ENCODE peak calls at places on chromosome 5, in six cellular contexts. One of them, this sample, is unnamed.

GRCh38 chr5:43041669-43042175 is 1.6 kb upstream of the ANXA2R start:
- DNase-seq in right atrium auricular region: peak
- DNase-seq in endothelial cell: peak
- DNase-seq in esophagus squamous epithelium: no peak
- DNase-seq in upper lobe of left lung: peak
- DNase-seq in heart right ventricle: no peak
- DNase-seq in this sample: no peak

GRCh38 chr5:60382761-60383160 is 317.2 kb downstream of the DEPDC1B start:
- DNase-seq in endothelial cell: no peak
- DNase-seq in upper lobe of left lung: no peak
- DNase-seq in heart right ventricle: no peak
- DNase-seq in esophagus squamous epithelium: no peak
- DNase-seq in right atrium auricular region: no peak
- DNase-seq in this sample: no peak

GRCh38 chr5:135724475-135725065 is 109.9 kb upstream of the SLC25A48 start:
- DNase-seq in upper lobe of left lung: no peak
- DNase-seq in esophagus squamous epithelium: no peak
- DNase-seq in endothelial cell: no peak
- DNase-seq in right atrium auricular region: no peak
- DNase-seq in heart right ventricle: no peak
- DNase-seq in this sample: no peak

GRCh38 chr5:135223891-135224625 is 175.0 kb downstream of the MACROH2A1 start:
- DNase-seq in endothelial cell: no peak
- DNase-seq in esophagus squamous epithelium: no peak
- DNase-seq in right atrium auricular region: peak
- DNase-seq in upper lobe of left lung: no peak
- DNase-seq in heart right ventricle: no peak
- DNase-seq in this sample: peak

GRCh38 chr5:98927988-98928801 is 612 bp downstream of the CHD1 start:
- DNase-seq in heart right ventricle: peak
- DNase-seq in endothelial cell: peak
- DNase-seq in esophagus squamous epithelium: peak
- DNase-seq in upper lobe of left lung: peak
- DNase-seq in right atrium auricular region: peak
- DNase-seq in this sample: peak

GRCh38 chr5:158943569-158943968 is 156.1 kb downstream of the EBF1 start:
- DNase-seq in esophagus squamous epithelium: no peak
- DNase-seq in right atrium auricular region: no peak
- DNase-seq in endothelial cell: no peak
- DNase-seq in upper lobe of left lung: no peak
- DNase-seq in heart right ventricle: no peak
- DNase-seq in this sample: no peak

GRCh38 chr5:76583163-76584047 is 39.8 kb downstream of the F2RL2 start:
- DNase-seq in upper lobe of left lung: no peak
- DNase-seq in esophagus squamous epithelium: no peak
- DNase-seq in endothelial cell: no peak
- DNase-seq in right atrium auricular region: no peak
- DNase-seq in heart right ventricle: no peak
- DNase-seq in this sample: no peak

GRCh38 chr5:43156388-43156787 is 35.6 kb upstream of the NIM1K start:
- DNase-seq in heart right ventricle: no peak
- DNase-seq in esophagus squamous epithelium: no peak
- DNase-seq in upper lobe of left lung: no peak
- DNase-seq in endothelial cell: no peak
- DNase-seq in right atrium auricular region: no peak
- DNase-seq in this sample: no peak

GRCh38 chr5:157267766-157268480 is 2.0 kb downstream of the CYFIP2 start:
- DNase-seq in upper lobe of left lung: no peak
- DNase-seq in endothelial cell: no peak
- DNase-seq in esophagus squamous epithelium: no peak
- DNase-seq in heart right ventricle: no peak
- DNase-seq in right atrium auricular region: no peak
- DNase-seq in this sample: no peak

DNA sequence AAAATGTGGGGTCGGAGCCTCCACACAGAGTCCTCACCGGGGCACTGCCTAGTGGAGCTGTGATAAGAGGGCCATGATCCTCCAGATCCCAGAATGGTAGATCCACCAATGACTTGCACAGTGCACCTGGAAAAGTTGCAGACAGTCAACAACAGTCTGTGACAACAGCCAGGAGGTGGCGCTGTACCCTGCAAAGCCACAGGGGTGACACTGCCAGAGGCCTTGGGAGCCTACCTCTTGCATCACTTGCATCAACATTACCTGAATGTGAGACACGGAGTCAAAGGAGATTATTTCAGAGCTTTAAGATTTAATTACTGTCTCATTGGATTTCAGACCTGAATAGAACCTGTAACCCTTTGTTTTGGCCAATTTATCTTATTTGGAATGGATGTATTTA is 614.1 kb upstream of the CDH9 start:
- DNase-seq in heart right ventricle: no peak
- DNase-seq in endothelial cell: no peak
- DNase-seq in upper lobe of left lung: no peak
- DNase-seq in esophagus squamous epithelium: no peak
- DNase-seq in right atrium auricular region: no peak
- DNase-seq in this sample: no peak
- TF ChIP-seq CTCF in heart right ventricle: no peak
- TF ChIP-seq CTCF in endothelial cell: no peak
- TF ChIP-seq CTCF in upper lobe of left lung: no peak
- TF ChIP-seq CTCF in esophagus squamous epithelium: no peak
- TF ChIP-seq CTCF in right atrium auricular region: no peak
- TF ChIP-seq CTCF in this sample: no peak

DNA sequence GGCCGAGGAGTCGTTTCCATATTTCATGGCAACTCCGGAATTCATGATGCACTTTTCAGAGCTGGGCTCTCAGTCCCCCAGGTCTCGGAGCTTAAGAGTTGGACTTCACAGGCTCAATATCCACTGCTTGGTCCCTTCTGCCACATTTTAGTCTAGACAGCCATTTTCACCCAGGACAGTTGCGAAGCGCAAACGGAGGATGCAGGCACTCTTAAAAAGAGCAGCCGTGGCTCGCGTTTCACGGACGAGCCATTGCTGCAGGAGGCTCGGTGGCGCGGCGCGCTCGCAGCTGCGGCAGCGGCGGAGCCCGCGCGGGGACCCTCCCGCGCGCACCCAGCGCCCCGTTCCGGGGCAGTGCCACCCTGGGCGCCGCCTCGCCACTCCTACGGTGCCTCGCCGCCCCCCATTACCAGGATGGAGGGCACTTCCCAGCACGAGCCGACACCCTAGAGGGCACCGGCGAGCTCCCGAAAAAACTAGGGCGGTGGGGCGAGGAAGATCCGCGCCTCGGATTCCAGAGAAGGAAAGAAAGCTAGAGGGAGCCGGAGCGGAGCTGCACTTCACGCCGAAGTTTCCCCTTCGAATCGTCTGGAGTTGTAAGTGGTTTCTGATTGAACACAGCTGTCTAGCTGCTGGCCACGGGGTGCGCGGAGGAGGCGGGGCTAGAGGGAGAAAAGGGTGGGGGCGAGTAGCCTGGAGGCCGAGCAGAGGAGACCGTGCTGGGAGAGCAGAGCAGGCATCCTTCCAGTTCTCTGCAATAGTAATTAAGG is 140.3 kb downstream of the TSSK1B start:
- DNase-seq in endothelial cell: peak
- DNase-seq in esophagus squamous epithelium: peak
- DNase-seq in upper lobe of left lung: peak
- DNase-seq in heart right ventricle: peak
- DNase-seq in right atrium auricular region: peak
- DNase-seq in this sample: peak
- TF ChIP-seq CTCF in endothelial cell: no peak
- TF ChIP-seq CTCF in esophagus squamous epithelium: no peak
- TF ChIP-seq CTCF in upper lobe of left lung: no peak
- TF ChIP-seq CTCF in heart right ventricle: no peak
- TF ChIP-seq CTCF in right atrium auricular region: peak
- TF ChIP-seq CTCF in this sample: peak

GRCh38 chr5:151448038-151448985 is 909 bp downstream of the SLC36A1 start:
- DNase-seq in endothelial cell: peak
- DNase-seq in upper lobe of left lung: no peak
- DNase-seq in esophagus squamous epithelium: no peak
- DNase-seq in right atrium auricular region: no peak
- DNase-seq in heart right ventricle: no peak
- DNase-seq in this sample: no peak
- TF ChIP-seq CTCF in endothelial cell: no peak
- TF ChIP-seq CTCF in upper lobe of left lung: no peak
- TF ChIP-seq CTCF in esophagus squamous epithelium: no peak
- TF ChIP-seq CTCF in right atrium auricular region: no peak
- TF ChIP-seq CTCF in heart right ventricle: no peak
- TF ChIP-seq CTCF in this sample: peak

GRCh38 chr5:85920984-85921383 is 696.8 kb upstream of the COX7C start:
- DNase-seq in upper lobe of left lung: no peak
- DNase-seq in heart right ventricle: no peak
- DNase-seq in endothelial cell: no peak
- DNase-seq in right atrium auricular region: no peak
- DNase-seq in esophagus squamous epithelium: no peak
- DNase-seq in this sample: no peak

GRCh38 chr5:85921590-85921989 is 696.2 kb upstream of the COX7C start:
- DNase-seq in heart right ventricle: no peak
- DNase-seq in endothelial cell: no peak
- DNase-seq in right atrium auricular region: no peak
- DNase-seq in upper lobe of left lung: no peak
- DNase-seq in esophagus squamous epithelium: no peak
- DNase-seq in this sample: no peak
- TF ChIP-seq CTCF in heart right ventricle: no peak
- TF ChIP-seq CTCF in endothelial cell: no peak
- TF ChIP-seq CTCF in right atrium auricular region: no peak
- TF ChIP-seq CTCF in upper lobe of left lung: no peak
- TF ChIP-seq CTCF in esophagus squamous epithelium: no peak
- TF ChIP-seq CTCF in this sample: no peak

GRCh38 chr5:142143878-142144277 is 35.3 kb downstream of the NDFIP1 start:
- DNase-seq in endothelial cell: no peak
- DNase-seq in heart right ventricle: no peak
- DNase-seq in right atrium auricular region: no peak
- DNase-seq in esophagus squamous epithelium: no peak
- DNase-seq in upper lobe of left lung: no peak
- DNase-seq in this sample: no peak
- TF ChIP-seq CTCF in endothelial cell: peak
- TF ChIP-seq CTCF in heart right ventricle: peak
- TF ChIP-seq CTCF in right atrium auricular region: peak
- TF ChIP-seq CTCF in esophagus squamous epithelium: peak
- TF ChIP-seq CTCF in upper lobe of left lung: no peak
- TF ChIP-seq CTCF in this sample: peak

GRCh38 chr5:64637837-64638443 is 52.4 kb upstream of the SHISAL2B start:
- DNase-seq in right atrium auricular region: no peak
- DNase-seq in upper lobe of left lung: no peak
- DNase-seq in heart right ventricle: no peak
- DNase-seq in esophagus squamous epithelium: no peak
- DNase-seq in endothelial cell: no peak
- DNase-seq in this sample: no peak
- TF ChIP-seq CTCF in right atrium auricular region: no peak
- TF ChIP-seq CTCF in upper lobe of left lung: no peak
- TF ChIP-seq CTCF in heart right ventricle: no peak
- TF ChIP-seq CTCF in esophagus squamous epithelium: no peak
- TF ChIP-seq CTCF in endothelial cell: no peak
- TF ChIP-seq CTCF in this sample: no peak

GRCh38 chr5:91136271-91136670 is 246.8 kb downstream of the ARRDC3 start:
- DNase-seq in endothelial cell: no peak
- DNase-seq in right atrium auricular region: no peak
- DNase-seq in esophagus squamous epithelium: no peak
- DNase-seq in upper lobe of left lung: no peak
- DNase-seq in heart right ventricle: no peak
- DNase-seq in this sample: no peak
- TF ChIP-seq CTCF in endothelial cell: no peak
- TF ChIP-seq CTCF in right atrium auricular region: no peak
- TF ChIP-seq CTCF in esophagus squamous epithelium: no peak
- TF ChIP-seq CTCF in upper lobe of left lung: no peak
- TF ChIP-seq CTCF in heart right ventricle: no peak
- TF ChIP-seq CTCF in this sample: no peak

DNA sequence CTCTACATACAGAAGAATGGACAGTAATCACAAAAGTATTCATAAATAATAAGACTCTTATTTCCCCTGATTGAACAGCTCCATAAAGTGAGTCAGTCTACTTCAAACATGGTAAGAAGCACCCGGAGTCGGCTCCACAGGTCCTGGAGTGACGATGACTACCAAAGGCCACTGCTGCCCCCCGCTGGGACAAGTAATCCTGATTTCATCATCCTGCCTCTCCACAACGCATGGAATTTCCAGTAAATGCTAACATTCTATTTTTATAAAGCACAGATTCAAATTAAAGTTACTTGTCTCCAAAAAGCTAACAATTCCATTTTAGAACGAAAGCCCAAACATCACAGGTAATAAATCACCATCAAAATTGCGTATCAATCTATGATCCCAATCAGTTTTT is 16.2 kb downstream of the ATPSCKMT start:
- DNase-seq in right atrium auricular region: no peak
- DNase-seq in upper lobe of left lung: no peak
- DNase-seq in heart right ventricle: no peak
- DNase-seq in endothelial cell: peak
- DNase-seq in esophagus squamous epithelium: no peak
- DNase-seq in this sample: peak
- TF ChIP-seq CTCF in right atrium auricular region: peak
- TF ChIP-seq CTCF in upper lobe of left lung: no peak
- TF ChIP-seq CTCF in heart right ventricle: no peak
- TF ChIP-seq CTCF in endothelial cell: no peak
- TF ChIP-seq CTCF in esophagus squamous epithelium: no peak
- TF ChIP-seq CTCF in this sample: peak

DNA sequence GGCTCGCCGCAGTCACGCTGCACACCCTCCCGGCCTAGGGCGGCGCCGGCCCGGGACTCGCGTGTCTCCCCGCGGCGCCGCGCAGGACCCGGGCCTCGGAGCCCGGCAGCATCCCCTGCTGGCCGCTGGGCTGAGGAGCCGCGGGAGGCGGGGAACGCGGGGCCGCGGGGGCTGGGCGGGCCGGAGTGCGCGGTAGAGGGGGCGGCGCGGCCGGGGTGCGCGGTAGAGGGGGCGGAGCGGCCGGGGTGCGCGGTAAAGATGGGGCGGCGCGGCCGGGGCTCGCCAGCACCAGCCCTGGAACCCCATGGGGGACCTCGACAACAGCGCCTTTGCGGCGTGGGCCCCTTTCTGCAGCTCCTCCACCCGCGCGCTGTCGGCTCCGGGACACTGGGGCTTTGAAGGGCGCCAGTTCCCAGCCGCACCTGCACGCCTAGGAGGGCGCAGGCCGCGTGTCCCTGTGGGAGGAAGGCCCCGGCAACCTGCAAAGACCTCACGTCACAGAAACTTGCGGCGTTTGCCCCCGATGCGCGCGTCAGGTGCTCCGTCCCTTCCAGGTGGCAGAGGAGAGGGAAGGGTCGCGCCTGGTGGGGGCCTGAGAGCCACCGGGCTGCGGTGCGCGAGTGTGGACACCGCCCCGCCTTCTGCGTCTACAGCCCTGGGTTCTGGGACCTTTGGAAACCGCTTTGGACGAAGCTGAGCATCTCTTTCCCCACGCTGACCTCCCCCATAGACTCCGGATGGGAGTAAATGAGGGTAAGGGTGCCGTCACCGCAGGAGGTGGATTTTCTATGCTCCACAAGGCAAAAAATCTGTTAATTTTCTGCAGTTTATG is 49.6 kb downstream of the NSUN2 start:
- DNase-seq in right atrium auricular region: peak
- DNase-seq in upper lobe of left lung: peak
- DNase-seq in endothelial cell: peak
- DNase-seq in heart right ventricle: peak
- DNase-seq in esophagus squamous epithelium: no peak
- DNase-seq in this sample: no peak
- TF ChIP-seq CTCF in right atrium auricular region: peak
- TF ChIP-seq CTCF in upper lobe of left lung: no peak
- TF ChIP-seq CTCF in endothelial cell: no peak
- TF ChIP-seq CTCF in heart right ventricle: peak
- TF ChIP-seq CTCF in esophagus squamous epithelium: peak
- TF ChIP-seq CTCF in this sample: peak

This sample was measured in osteocyte.